ENCODE peak calls at places on chromosome 15, in nine cellular contexts. A is NCI-H2107, F is choroid plexus epithelial cell, V is SW480, D is NCI-H2029 treated with DMSO at 0.1 percent for 48 hours, W is AG09309, K is GDM1, R is aorta, S is cardiac fibroblast. M is an unnamed sample.

GRCh38 chr15:63887630-63888029 is 53.9 kb upstream of the HERC1 start:
- DNase-seq in A (no peak), F (no peak), V (no peak), D (no peak), W (no peak), K (peak), R (peak), S (no peak), M (peak)

GRCh38 chr15:60799885-60800728 is 321.2 kb upstream of the ICE2 start:
- DNase-seq in A (no peak), F (peak), V (no peak), D (no peak), W (no peak), K (no peak), R (no peak), S (peak), M (no peak)

GRCh38 chr15:43214169-43214568 is 6.6 kb downstream of the EPB42 start:
- DNase-seq in A (no peak), F (no peak), V (no peak), D (no peak), W (no peak), K (no peak), R (no peak), S (no peak), M (no peak)

GRCh38 chr15:68232937-68233336 is 3.4 kb upstream of the CLN6 start:
- DNase-seq in A (no peak), F (no peak), V (no peak), D (no peak), W (no peak), K (no peak), R (peak), S (no peak), M (peak)

GRCh38 chr15:43134157-43134637 is 811 bp downstream of the TMEM62 start:
- DNase-seq in A (no peak), F (no peak), V (peak), D (no peak), W (no peak), K (no peak), R (no peak), S (no peak), M (no peak)

GRCh38 chr15:80507638-80508316 is 103.6 kb downstream of the ARNT2 start:
- DNase-seq in A (no peak), F (peak), V (no peak), D (no peak), W (peak), K (no peak), R (no peak), S (peak), M (no peak)

GRCh38 chr15:36468746-36469145 is 110.7 kb upstream of the CDIN1 start:
- DNase-seq in A (peak), F (peak), V (no peak), D (no peak), W (peak), K (no peak), R (no peak), S (peak), M (no peak)

GRCh38 chr15:89070197-89071124 is 17.8 kb upstream of the ABHD2 start:
- DNase-seq in A (no peak), F (no peak), V (no peak), D (no peak), W (no peak), K (peak), R (no peak), S (no peak), M (no peak)

GRCh38 chr15:52008698-52009434 is 10.2 kb upstream of the MAPK6 start:
- DNase-seq in A (no peak), F (no peak), V (no peak), D (peak), W (no peak), K (no peak), R (no peak), S (peak), M (no peak)

GRCh38 chr15:85625431-85625830 is 169.3 kb downstream of the KLHL25 start:
- DNase-seq in A (no peak), F (no peak), V (no peak), D (no peak), W (no peak), K (no peak), R (no peak), S (no peak), M (no peak)

GRCh38 chr15:67216859-67217258 is 37.6 kb downstream of the AAGAB start:
- DNase-seq in A (no peak), F (no peak), V (no peak), D (no peak), W (no peak), K (no peak), R (no peak), S (no peak), M (no peak)

GRCh38 chr15:70084461-70084860 is 13.3 kb downstream of the TLE3 start:
- DNase-seq in A (no peak), F (no peak), V (no peak), D (no peak), W (no peak), K (no peak), R (no peak), S (no peak), M (no peak)

GRCh38 chr15:93250905-93251304 is 161.9 kb upstream of the RGMA start:
- DNase-seq in A (no peak), F (no peak), V (no peak), D (no peak), W (no peak), K (no peak), R (no peak), S (no peak), M (peak)

GRCh38 chr15:49649987-49650386 is 29.1 kb downstream of the DTWD1 start:
- DNase-seq in A (no peak), F (no peak), V (no peak), D (no peak), W (no peak), K (no peak), R (no peak), S (no peak), M (no peak)

GRCh38 chr15:74209997-74210573 is 7.5 kb upstream of the STRA6 start:
- DNase-seq in A (no peak), F (peak), V (no peak), D (no peak), W (no peak), K (no peak), R (no peak), S (peak), M (no peak)

GRCh38 chr15:58546635-58547627 is 115.1 kb downstream of the LIPC start:
- DNase-seq in A (no peak), F (peak), V (peak), D (peak), W (peak), K (no peak), R (peak), S (peak), M (peak)

GRCh38 chr15:41286665-41287333 is 45.6 kb downstream of the OIP5 start:
- DNase-seq in A (no peak), F (peak), V (no peak), D (no peak), W (no peak), K (no peak), R (no peak), S (peak), M (no peak)

GRCh38 chr15:36784098-36784670 is 204.8 kb downstream of the CDIN1 start:
- DNase-seq in A (no peak), F (no peak), V (no peak), D (no peak), W (no peak), K (no peak), R (no peak), S (no peak), M (no peak)

GRCh38 chr15:29126821-29127461 is 142.7 kb downstream of the NSMCE3 start:
- DNase-seq in A (no peak), F (no peak), V (no peak), D (no peak), W (no peak), K (no peak), R (peak), S (no peak), M (no peak)

GRCh38 chr15:93488157-93488803 is 399.3 kb upstream of the RGMA start:
- DNase-seq in A (no peak), F (no peak), V (no peak), D (peak), W (no peak), K (no peak), R (no peak), S (no peak), M (no peak)

GRCh38 chr15:64356443-64357040 is 569 bp upstream of the CSNK1G1 start:
- DNase-seq in A (peak), F (peak), V (no peak), D (peak), W (peak), K (no peak), R (no peak), S (peak), M (no peak)

GRCh38 chr15:36810656-36811449 is 231.4 kb downstream of the CDIN1 start:
- DNase-seq in A (no peak), F (no peak), V (no peak), D (no peak), W (no peak), K (no peak), R (no peak), S (no peak), M (no peak)

GRCh38 chr15:98085003-98085639 is 124.6 kb downstream of the ARRDC4 start:
- DNase-seq in A (no peak), F (peak), V (peak), D (peak), W (peak), K (peak), R (no peak), S (peak), M (no peak)

GRCh38 chr15:62453356-62453755 is 288.3 kb upstream of the C2CD4B start:
- DNase-seq in A (peak), F (no peak), V (no peak), D (no peak), W (no peak), K (no peak), R (no peak), S (peak), M (no peak)

GRCh38 chr15:55916666-55917409 is 76.6 kb downstream of the NEDD4 start:
- DNase-seq in A (no peak), F (peak), V (no peak), D (no peak), W (peak), K (no peak), R (no peak), S (peak), M (no peak)

GRCh38 chr15:53072077-53072476 is 281.9 kb upstream of the ONECUT1 start:
- DNase-seq in A (no peak), F (peak), V (peak), D (peak), W (no peak), K (peak), R (no peak), S (peak), M (no peak)

GRCh38 chr15:62711691-62712454 is 330.7 kb upstream of the TPM1 start:
- DNase-seq in A (no peak), F (peak), V (no peak), D (no peak), W (no peak), K (no peak), R (no peak), S (peak), M (no peak)

GRCh38 chr15:52093539-52094502 is 18.8 kb downstream of the BCL2L10 start:
- DNase-seq in A (no peak), F (peak), V (no peak), D (no peak), W (peak), K (peak), R (peak), S (peak), M (no peak)

GRCh38 chr15:82079736-82080135 is 33.9 kb upstream of the MEX3B start:
- DNase-seq in A (no peak), F (peak), V (no peak), D (no peak), W (no peak), K (no peak), R (no peak), S (peak), M (no peak)

GRCh38 chr15:85047271-85047948 is 65.8 kb downstream of the PDE8A start:
- DNase-seq in A (no peak), F (peak), V (peak), D (no peak), W (peak), K (peak), R (no peak), S (peak), M (no peak)

GRCh38 chr15:71657141-71657540 is 153.2 kb upstream of the NR2E3 start:
- DNase-seq in A (no peak), F (no peak), V (no peak), D (no peak), W (no peak), K (no peak), R (no peak), S (no peak), M (no peak)

GRCh38 chr15:101135532-101136166 is 116.2 kb downstream of the CHSY1 start:
- DNase-seq in A (no peak), F (no peak), V (no peak), D (no peak), W (no peak), K (peak), R (peak), S (no peak), M (no peak)

GRCh38 chr15:99445272-99445850 is 120.4 kb upstream of the MEF2A start:
- DNase-seq in A (no peak), F (no peak), V (no peak), D (no peak), W (no peak), K (no peak), R (no peak), S (no peak), M (no peak)

GRCh38 chr15:62647195-62647865 is 395.2 kb upstream of the TPM1 start:
- DNase-seq in A (no peak), F (peak), V (peak), D (peak), W (no peak), K (no peak), R (peak), S (peak), M (no peak)

M was measured in posterior vena cava.